ENCODE peak calls at places on chromosome 16, in four cellular contexts. H, P, C and E are unnamed samples.

GRCh38 chr16:404971-405486 is 3.3 kb downstream of the DECR2 start:
- DNase-seq in H (no peak), P (no peak), C (no peak), E (no peak)

GRCh38 chr16:69942099-69942491 is 9.0 kb upstream of the CLEC18A start:
- DNase-seq in H (no peak), P (no peak), C (no peak), E (no peak)

GRCh38 chr16:58082381-58082780 is 46.8 kb downstream of the CFAP20 start:
- DNase-seq in H (no peak), P (no peak), C (no peak), E (no peak)

GRCh38 chr16:53430363-53430762 is 3.9 kb upstream of the RBL2 start:
- DNase-seq in H (no peak), P (no peak), C (no peak), E (no peak)

GRCh38 chr16:55359946-55360345 is 35.9 kb downstream of the IRX6 start:
- DNase-seq in H (no peak), P (no peak), C (no peak), E (no peak)

GRCh38 chr16:52320930-52321439 is 226.0 kb downstream of the TOX3 start:
- DNase-seq in H (no peak), P (no peak), C (no peak), E (no peak)

GRCh38 chr16:66372898-66373155 is 6.3 kb downstream of the CDH5 start:
- DNase-seq in H (no peak), P (no peak), C (no peak), E (no peak)

GRCh38 chr16:4184038-4184702 is 57.7 kb downstream of the SRL start:
- DNase-seq in H (no peak), P (no peak), C (no peak), E (no peak)

GRCh38 chr16:66569131-66569530 is 2.9 kb downstream of the CMTM1 start:
- DNase-seq in H (no peak), P (no peak), C (peak), E (no peak)

GRCh38 chr16:14401839-14402115 is 228.3 kb downstream of the PARN start:
- DNase-seq in H (no peak), P (no peak), C (no peak), E (no peak)

GRCh38 chr16:49703494-49703893 is 152.4 kb downstream of the ZNF423 start:
- DNase-seq in H (no peak), P (no peak), C (no peak), E (no peak)